ENCODE peak calls at places on chromosomes 5 and 9, in nine cellular contexts. M is H9, C is trophoblast cell, O is mesenchymal stem cell, Y is IMR-90, V is HCT116, U is endothelial cell of umbilical vein, L is osteoblast, T is hepatocyte. J is an unnamed sample.

GRCh38 chr5:134554319-134555222 is 29.1 kb downstream of the JADE2 start:
- DNase-seq in C (peak), O (peak), U (peak), V (no peak), L (peak), T (peak), M (no peak), Y (peak), J (peak)

GRCh38 chr9:15837079-15837679 is 284.3 kb downstream of the CCDC171 start:
- DNase-seq in C (peak), U (peak), M (no peak), Y (peak), V (peak), L (peak), T (peak), O (peak), J (peak)

GRCh38 chr5:137070521-137070920 is 428.6 kb downstream of the SPOCK1 start:
- DNase-seq in C (no peak), Y (no peak), M (no peak), O (no peak), L (no peak), V (no peak), U (no peak), T (no peak), J (no peak)

GRCh38 chr5:163574477-163575440 is 69.3 kb downstream of the MAT2B start:
- DNase-seq in L (no peak), C (no peak), Y (no peak), M (no peak), T (no peak), V (no peak), O (no peak), U (peak), J (no peak)

GRCh38 chr9:4862506-4863250 is 69.9 kb downstream of the RCL1 start:
- DNase-seq in Y (peak), M (no peak), L (no peak), O (peak), T (no peak), V (no peak), U (no peak), C (peak), J (peak)

GRCh38 chr9:13970426-13970825 is 343.5 kb downstream of the NFIB start:
- DNase-seq in Y (no peak), T (no peak), C (no peak), V (no peak), O (no peak), M (no peak), L (no peak), U (no peak), J (no peak)

GRCh38 chr5:130836729-130837660 is 328.1 kb downstream of the HINT1 start:
- DNase-seq in L (no peak), Y (no peak), U (peak), O (peak), C (no peak), T (no peak), M (no peak), V (no peak), J (no peak)

GRCh38 chr5:68529581-68529980 is 314.0 kb downstream of the PIK3R1 start:
- DNase-seq in V (no peak), C (no peak), L (no peak), Y (peak), O (peak), M (no peak), U (peak), T (no peak), J (peak)

GRCh38 chr5:143887302-143887638 is 75.3 kb downstream of the HMHB1 start:
- DNase-seq in L (no peak), Y (peak), C (no peak), V (no peak), O (peak), U (peak), T (no peak), M (no peak), J (peak)

GRCh38 chr9:96154081-96154480 is 147.9 kb downstream of the HSD17B3 start:
- DNase-seq in V (no peak), T (no peak), C (no peak), L (peak), O (no peak), Y (no peak), M (no peak), U (no peak), J (no peak)

GRCh38 chr9:129172816-129173215 is 5.2 kb downstream of the IER5L start:
- DNase-seq in V (no peak), C (peak), T (peak), Y (no peak), M (no peak), O (peak), U (no peak), L (peak), J (peak)

GRCh38 chr9:97561501-97561900 is 60.0 kb downstream of the TMOD1 start:
- DNase-seq in C (no peak), Y (no peak), M (no peak), T (no peak), L (no peak), V (no peak), O (no peak), U (no peak), J (no peak)

GRCh38 chr5:142520885-142521284 is 165.0 kb downstream of the FGF1 start:
- DNase-seq in T (no peak), V (no peak), C (no peak), M (no peak), Y (peak), O (peak), L (no peak), U (no peak), J (peak)

GRCh38 chr5:173830421-173830820 is 57.7 kb upstream of the CPEB4 start:
- DNase-seq in T (no peak), O (no peak), L (no peak), U (no peak), V (no peak), Y (no peak), C (no peak), M (no peak), J (no peak)

GRCh38 chr5:159444441-159445082 is 114.3 kb upstream of the IL12B start:
- DNase-seq in O (peak), U (peak), T (peak), V (peak), M (peak), L (peak), C (peak), Y (peak), J (peak)

GRCh38 chr5:59188415-59189225 is 605.7 kb downstream of the RAB3C start:
- DNase-seq in Y (peak), C (peak), M (peak), U (peak), V (peak), T (peak), L (no peak), O (peak), J (peak)

GRCh38 chr5:149221326-149221725 is 50.3 kb upstream of the AFAP1L1 start:
- DNase-seq in L (no peak), V (no peak), U (no peak), Y (peak), T (no peak), C (no peak), M (no peak), O (peak), J (no peak)

GRCh38 chr5:87243161-87243877 is 24.4 kb upstream of the RASA1 start:
- DNase-seq in T (peak), V (no peak), O (peak), Y (peak), U (peak), L (peak), C (peak), M (no peak), J (peak)

GRCh38 chr9:127181595-127182190 is 59.3 kb upstream of the ANGPTL2 start:
- DNase-seq in Y (no peak), V (no peak), M (no peak), L (no peak), U (no peak), T (no peak), O (no peak), C (no peak), J (no peak)

GRCh38 chr9:71830929-71831328 is 62.6 kb upstream of the CEMIP2 start:
- DNase-seq in O (no peak), L (no peak), T (no peak), Y (no peak), V (no peak), C (no peak), M (no peak), U (no peak), J (no peak)

GRCh38 chr5:138975098-138975847 is 100.1 kb upstream of the LRRTM2 start:
- DNase-seq in Y (peak), T (peak), M (no peak), V (no peak), C (no peak), O (peak), L (no peak), U (peak), J (peak)

GRCh38 chr9:126150411-126151030 is 176.1 kb upstream of the MVB12B start:
- DNase-seq in U (no peak), O (no peak), M (peak), L (no peak), T (no peak), V (no peak), Y (no peak), C (no peak), J (no peak)

GRCh38 chr9:129612815-129613519 is 7.9 kb downstream of the C9orf50 start:
- DNase-seq in V (no peak), M (no peak), O (no peak), U (no peak), Y (no peak), L (no peak), T (peak), C (no peak), J (no peak)

GRCh38 chr9:89481161-89481915 is 16.6 kb downstream of the SEMA4D start:
- DNase-seq in V (no peak), Y (no peak), C (no peak), O (no peak), M (no peak), U (no peak), L (no peak), T (no peak), J (no peak)

GRCh38 chr9:35911690-35912089 is 2.4 kb downstream of the SPAAR start:
- DNase-seq in C (no peak), O (no peak), L (no peak), Y (no peak), U (no peak), T (no peak), M (no peak), V (no peak), J (no peak)

GRCh38 chr9:35912791-35913400 is 3.6 kb downstream of the SPAAR start:
- DNase-seq in O (no peak), T (no peak), L (no peak), M (no peak), Y (no peak), U (no peak), V (no peak), C (no peak), J (no peak)

GRCh38 chr9:35910613-35911488 is 1.6 kb downstream of the SPAAR start:
- DNase-seq in Y (peak), U (peak), V (peak), T (peak), C (peak), M (no peak), O (peak), L (peak), J (peak)

GRCh38 chr9:35917261-35917660 is 8.0 kb downstream of the SPAAR start:
- DNase-seq in Y (no peak), C (no peak), U (no peak), L (no peak), M (no peak), V (no peak), O (no peak), T (no peak), J (no peak)

DNA sequence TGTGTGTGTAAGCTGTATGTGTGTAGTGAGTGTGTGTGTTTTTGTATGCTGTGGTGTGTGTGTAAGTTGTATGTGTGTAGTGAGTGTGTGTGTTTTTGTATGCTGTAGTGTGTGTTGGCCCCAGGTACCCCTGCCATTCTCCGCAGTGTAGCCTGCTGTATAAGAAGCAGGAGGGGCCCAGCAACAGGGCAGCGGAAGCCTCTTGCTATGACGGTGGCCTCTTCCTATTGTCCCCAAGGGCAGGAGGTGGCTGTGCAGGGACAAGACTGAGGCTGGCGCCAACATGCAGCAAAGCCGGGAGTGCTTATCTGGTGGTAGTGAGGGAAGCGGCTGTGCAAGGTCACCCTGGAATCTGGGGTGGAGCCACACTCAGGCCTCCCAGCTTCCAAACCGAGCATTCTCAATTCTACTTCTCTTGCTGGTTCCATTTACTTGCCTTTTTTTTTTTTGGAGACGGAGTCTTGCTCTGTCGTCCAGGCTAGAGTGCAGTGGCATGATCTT is 5.1 kb downstream of the SPAAR start:
- DNase-seq in M (peak), L (peak), O (peak), T (peak), C (peak), V (no peak), Y (peak), U (peak), J (peak)
- H2AFZ ChIP-seq in M (no peak), L (peak), O (peak), T (peak), C (peak), V (no peak), Y (peak), U (no peak), J (peak)

GRCh38 chr5:125225424-125225823 is 479.0 kb upstream of the ZNF608 start:
- DNase-seq in O (no peak), L (no peak), Y (no peak), U (no peak), T (no peak), V (no peak), M (no peak), C (no peak), J (no peak)
- H2AFZ ChIP-seq in O (no peak), L (no peak), Y (peak), U (no peak), T (no peak), V (no peak), M (no peak), C (no peak), J (no peak)

GRCh38 chr9:91426123-91426745 is 2.6 kb upstream of the NFIL3 start:
- DNase-seq in Y (peak), T (peak), O (peak), V (peak), M (no peak), L (no peak), C (peak), U (peak), J (peak)

GRCh38 chr9:91423785-91424402 is at the start of gene NFIL3:
- DNase-seq in L (peak), U (peak), V (no peak), Y (peak), T (peak), M (peak), C (peak), O (peak), J (peak)

GRCh38 chr9:91422832-91423711 is 560 bp downstream of the NFIL3 start:
- DNase-seq in T (peak), Y (peak), L (peak), V (no peak), C (peak), O (peak), U (peak), M (peak), J (peak)

GRCh38 chr9:91425270-91425669 is 1.6 kb upstream of the NFIL3 start:
- DNase-seq in C (peak), V (no peak), M (no peak), O (no peak), U (no peak), T (no peak), Y (no peak), L (no peak), J (peak)

GRCh38 chr9:91424403-91425176 is 958 bp upstream of the NFIL3 start:
- DNase-seq in U (peak), T (peak), V (no peak), M (peak), L (peak), O (peak), C (peak), Y (peak), J (peak)
- H2AFZ ChIP-seq in U (peak), T (peak), V (no peak), M (no peak), L (peak), O (peak), C (peak), Y (peak), J (peak)

GRCh38 chr9:76373173-76373771 is 21.0 kb downstream of the RFK start:
- DNase-seq in C (peak), U (no peak), M (no peak), O (peak), L (peak), T (peak), Y (peak), V (no peak), J (peak)
- H2AFZ ChIP-seq in C (no peak), U (no peak), M (no peak), O (no peak), L (no peak), T (no peak), Y (no peak), V (no peak), J (no peak)

DNA sequence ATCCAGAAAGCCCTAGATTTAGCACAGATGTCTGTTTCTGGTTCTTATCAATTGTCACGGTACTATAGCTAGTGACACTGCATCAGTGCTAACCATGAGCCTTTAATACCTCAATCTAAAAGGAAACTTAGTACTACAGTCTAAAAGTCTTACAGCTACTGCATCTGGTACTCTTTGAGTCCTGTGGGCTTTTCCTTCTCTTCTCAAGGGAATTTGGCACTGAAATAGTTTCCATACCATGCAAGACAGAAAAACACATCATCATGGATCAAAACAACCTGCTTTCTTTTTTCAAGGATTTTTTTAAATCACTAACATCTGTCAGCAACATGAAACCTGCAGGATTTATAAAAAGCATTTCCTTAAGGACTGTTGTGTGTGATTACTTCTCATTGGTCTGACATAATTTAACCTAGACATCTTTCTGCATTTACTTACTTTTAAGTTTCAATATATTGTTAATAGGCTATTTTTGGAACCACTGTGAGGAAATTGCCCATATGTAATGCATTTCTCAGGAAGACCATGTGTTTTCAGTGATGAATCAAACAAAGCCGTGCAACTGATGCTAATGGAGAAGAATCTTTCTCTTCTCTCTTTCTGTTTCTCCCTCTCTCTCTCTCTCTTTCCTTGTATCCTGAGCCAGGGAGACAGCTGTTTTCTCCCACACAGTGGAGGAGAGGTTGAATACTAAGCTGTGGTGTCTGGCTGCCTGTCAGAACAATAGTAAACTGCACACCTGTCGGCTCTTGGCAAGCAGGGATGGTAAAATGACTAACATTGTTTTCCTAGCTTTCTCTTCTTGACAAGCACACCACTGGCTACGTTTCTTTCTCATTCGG is 273.4 kb downstream of the CSNK1G3 start:
- DNase-seq in V (no peak), O (peak), U (peak), T (peak), L (no peak), C (peak), M (no peak), Y (peak), J (peak)
- H2AFZ ChIP-seq in V (no peak), O (no peak), U (no peak), T (no peak), L (peak), C (no peak), M (peak), Y (peak), J (no peak)

DNA sequence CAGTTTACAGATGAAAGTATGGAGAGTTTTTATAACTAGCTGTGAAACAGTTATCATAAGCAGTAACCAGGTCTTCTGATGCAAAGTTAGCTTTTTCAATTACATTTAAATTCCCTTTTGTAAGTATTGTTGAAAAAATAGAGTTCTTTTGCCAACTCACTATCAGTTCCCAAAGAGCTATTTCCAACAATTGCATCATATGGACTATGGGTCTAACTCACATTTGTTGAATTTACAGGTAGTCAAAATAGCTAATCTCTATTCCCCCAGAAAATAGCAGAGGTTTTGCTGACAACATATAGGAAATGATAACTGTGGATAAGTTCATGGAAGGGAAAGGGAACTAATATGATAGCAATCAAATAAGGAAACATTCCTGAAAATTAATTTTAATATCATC is 1.4 kb downstream of the SPINK1 start:
- DNase-seq in V (no peak), T (no peak), M (no peak), C (no peak), L (no peak), O (no peak), Y (no peak), U (no peak), J (no peak)
- H2AFZ ChIP-seq in V (no peak), T (no peak), M (no peak), C (no peak), L (no peak), O (no peak), Y (no peak), U (no peak), J (no peak)